ENCODE peak calls at places on chromosomes 5 and 9, in five cellular contexts. T is activated naive CD4-positive, alpha-beta T cell treated with Interleukin-2 at 50 U/mL for 16 hours; G is substantia nigra; X is NCI-H510A; S is activated T-cell treated with anti-CD3 and anti-CD28 coated beads, Interleukin-2, amount 50 U/mL, for 72 hours. W is an unnamed sample.

GRCh38 chr9:71822935-71823334 is 54.6 kb upstream of the CEMIP2 start:
- DNase-seq in T (no peak), G (no peak), X (no peak), S (no peak), W (no peak)

GRCh38 chr5:154937186-154937717 is 759 bp downstream of the GEMIN5 start:
- DNase-seq in T (no peak), G (no peak), X (no peak), S (no peak), W (peak)

GRCh38 chr9:22142681-22143080 is 133.6 kb upstream of the CDKN2B start:
- DNase-seq in T (no peak), G (no peak), X (no peak), S (no peak), W (no peak)

GRCh38 chr5:178770621-178771020 is 40.2 kb upstream of the ZNF354A start:
- DNase-seq in T (no peak), G (no peak), X (no peak), S (no peak), W (no peak)

GRCh38 chr9:13410566-13411031 is 131.1 kb upstream of the MPDZ start:
- DNase-seq in T (no peak), G (no peak), X (no peak), S (no peak), W (no peak)

GRCh38 chr5:36530249-36530648 is 76.2 kb upstream of the SLC1A3 start:
- DNase-seq in T (no peak), G (no peak), X (no peak), S (no peak), W (no peak)

GRCh38 chr5:180847053-180847452 is 14.0 kb downstream of the ZFP62 start:
- DNase-seq in T (no peak), G (no peak), X (no peak), S (no peak), W (no peak)

GRCh38 chr5:150540615-150541396 is 32.9 kb downstream of the NDST1 start:
- DNase-seq in T (no peak), G (no peak), X (no peak), S (no peak), W (no peak)

GRCh38 chr5:155564541-155564940 is 551.0 kb downstream of the KIF4B start:
- DNase-seq in T (no peak), G (no peak), X (no peak), S (no peak), W (no peak)

GRCh38 chr5:165881259-165881658 is 2375.8 kb downstream of the MAT2B start:
- DNase-seq in T (no peak), G (no peak), X (no peak), S (no peak), W (peak)

GRCh38 chr9:38106488-38106887 is 37.5 kb upstream of the SHB start:
- DNase-seq in T (no peak), G (no peak), X (no peak), S (no peak), W (no peak)

GRCh38 chr9:14140121-14140520 is 173.8 kb downstream of the NFIB start:
- DNase-seq in T (no peak), G (no peak), X (no peak), S (no peak), W (no peak)

GRCh38 chr5:57698785-57699184 is 216.2 kb upstream of the ACTBL2 start:
- DNase-seq in T (no peak), G (no peak), X (peak), S (no peak), W (no peak)

GRCh38 chr5:157292599-157292998 is 26.7 kb downstream of the CYFIP2 start:
- DNase-seq in T (no peak), G (no peak), X (no peak), S (no peak), W (no peak)

GRCh38 chr5:9932770-9933169 is 302.6 kb upstream of the TAS2R1 start:
- DNase-seq in T (no peak), G (no peak), X (no peak), S (no peak), W (peak)

GRCh38 chr5:172504736-172505402 is 50.5 kb upstream of the SH3PXD2B start:
- DNase-seq in T (no peak), G (no peak), X (no peak), S (no peak), W (no peak)

GRCh38 chr5:151072234-151073025 is 8.4 kb downstream of the TNIP1 start:
- DNase-seq in T (no peak), G (no peak), X (no peak), S (no peak), W (no peak)

GRCh38 chr5:80884086-80884813 is 75.9 kb upstream of the RASGRF2 start:
- DNase-seq in T (no peak), G (no peak), X (no peak), S (no peak), W (no peak)

GRCh38 chr5:174872271-174872670 is 147.9 kb downstream of the MSX2 start:
- DNase-seq in T (no peak), G (no peak), X (no peak), S (no peak), W (no peak)

GRCh38 chr5:66684663-66685062 is 88.5 kb downstream of the MAST4 start:
- DNase-seq in T (no peak), G (no peak), X (no peak), S (no peak), W (no peak)

GRCh38 chr5:142976861-142977260 is 206.7 kb downstream of the ARHGAP26 start:
- DNase-seq in T (no peak), G (no peak), X (no peak), S (peak), W (no peak)

GRCh38 chr5:158992104-158992740 is 107.5 kb downstream of the EBF1 start:
- DNase-seq in T (no peak), G (no peak), X (no peak), S (no peak), W (no peak)

GRCh38 chr9:133657120-133657661 is 21.0 kb downstream of the DBH start:
- DNase-seq in T (no peak), G (no peak), X (peak), S (no peak), W (no peak)

GRCh38 chr9:72356019-72356653 is 8.9 kb downstream of the ZFAND5 start:
- DNase-seq in T (no peak), G (no peak), X (no peak), S (no peak), W (peak)

GRCh38 chr9:117734523-117735314 is 30.5 kb downstream of the TLR4 start:
- DNase-seq in T (no peak), G (no peak), X (no peak), S (no peak), W (no peak)

GRCh38 chr9:109117856-109118801 is 1.6 kb downstream of the TMEM245 start:
- DNase-seq in T (peak), G (no peak), X (no peak), S (peak), W (peak)

GRCh38 chr9:36119476-36119875 is 17.1 kb upstream of the GLIPR2 start:
- DNase-seq in T (no peak), G (no peak), X (no peak), S (no peak), W (no peak)

GRCh38 chr9:121322037-121322736 is 47.9 kb downstream of the STOM start:
- DNase-seq in T (no peak), G (no peak), X (no peak), S (peak), W (no peak)

GRCh38 chr5:180160822-180161221 is 48.2 kb downstream of the RASGEF1C start:
- DNase-seq in T (no peak), G (no peak), X (no peak), S (no peak), W (no peak)

GRCh38 chr5:177552839-177553455 is 1.4 kb downstream of the FAM193B start:
- DNase-seq in T (no peak), G (no peak), X (no peak), S (no peak), W (no peak)

GRCh38 chr5:180159756-180160155 is 49.3 kb downstream of the RASGEF1C start:
- DNase-seq in T (no peak), G (no peak), X (no peak), S (no peak), W (no peak)